ENCODE peak calls at places on chromosome 18, in six cellular contexts. N is AG20443; V is endothelial cell; C is activated CD4-positive, alpha-beta T cell treated with anti-CD3 and anti-CD28 coated beads, Interleukin-2, amount 50 U/mL, for 1 hour; I is NCI-H1436 treated with DMSO at 0.1 percent for 48 hours; A is astrocyte of the spinal cord. O is an unnamed sample.

GRCh38 chr18:36638224-36638623 is 190.6 kb downstream of the TPGS2 start:
- DNase-seq in N (no peak), V (no peak), C (no peak), I (no peak), A (no peak), O (no peak)

GRCh38 chr18:70430501-70431173 is 141.8 kb downstream of the SOCS6 start:
- DNase-seq in N (no peak), V (no peak), C (no peak), I (no peak), A (no peak), O (no peak)

GRCh38 chr18:10101293-10101701 is 187.5 kb downstream of the VAPA start:
- DNase-seq in N (peak; percentile 46), V (no peak), C (no peak), I (no peak), A (peak; percentile 46), O (peak; percentile 90)

GRCh38 chr18:25561923-25562322 is 210.0 kb upstream of the ZNF521 start:
- DNase-seq in N (peak; percentile 34), V (peak; percentile 44), C (no peak), I (no peak), A (peak; percentile 9), O (peak; percentile 45)

GRCh38 chr18:46481048-46481846 is 175.8 kb downstream of the LOXHD1 start:
- DNase-seq in N (peak; percentile 58), V (peak; percentile 79), C (peak; percentile 53), I (no peak), A (peak; percentile 34), O (peak; percentile 79)

GRCh38 chr18:55633032-55633431 is 45.0 kb upstream of the TCF4 start:
- DNase-seq in N (peak; percentile 26), V (no peak), C (no peak), I (no peak), A (peak; percentile 40), O (no peak)

GRCh38 chr18:34222025-34222395 is 2.7 kb downstream of the NOL4 start:
- DNase-seq in N (peak; percentile 11), V (peak; percentile 26), C (no peak), I (no peak), A (peak; percentile 3), O (peak; percentile 95)

GRCh38 chr18:3757361-3757760 is 307.4 kb downstream of the TGIF1 start:
- DNase-seq in N (no peak), V (no peak), C (no peak), I (no peak), A (no peak), O (no peak)

GRCh38 chr18:77766421-77766820 is 516.8 kb downstream of the GALR1 start:
- DNase-seq in N (no peak), V (no peak), C (no peak), I (no peak), A (no peak), O (no peak)

GRCh38 chr18:71012789-71013188 is 723.9 kb downstream of the SOCS6 start:
- DNase-seq in N (no peak), V (no peak), C (no peak), I (no peak), A (no peak), O (no peak)

GRCh38 chr18:49628993-49629795 is 67.3 kb downstream of the LIPG start:
- DNase-seq in N (peak; percentile 22), V (no peak), C (no peak), I (no peak), A (no peak), O (peak; percentile 68)

GRCh38 chr18:57791192-57791591 is 11.9 kb downstream of the ATP8B1 start:
- DNase-seq in N (no peak), V (no peak), C (no peak), I (no peak), A (no peak), O (no peak)

GRCh38 chr18:75860166-75860565 is 432.7 kb upstream of the SMIM21 start:
- DNase-seq in N (no peak), V (no peak), C (no peak), I (no peak), A (no peak), O (no peak)

GRCh38 chr18:5295231-5295920 is at the start of gene ZBTB14:
- DNase-seq in N (peak; percentile 90), V (peak; percentile 71), C (peak; percentile 62), I (no peak), A (peak; percentile 53), O (peak; percentile 97)

GRCh38 chr18:69817335-69817935 is 130.2 kb downstream of the CD226 start:
- DNase-seq in N (peak; percentile 47), V (no peak), C (no peak), I (no peak), A (peak; percentile 45), O (no peak)

GRCh38 chr18:62033756-62034155 is 140.9 kb upstream of the RNF152 start:
- DNase-seq in N (no peak), V (no peak), C (no peak), I (no peak), A (no peak), O (no peak)

GRCh38 chr18:33802955-33803354 is 224.9 kb downstream of the ASXL3 start:
- DNase-seq in N (no peak), V (no peak), C (no peak), I (peak; percentile 95), A (no peak), O (peak; percentile 100)

GRCh38 chr18:7576685-7577084 is 9.6 kb downstream of the PTPRM start:
- DNase-seq in N (no peak), V (no peak), C (no peak), I (no peak), A (peak; percentile 68), O (no peak)

GRCh38 chr18:58871514-58872490 is 7.1 kb downstream of the ZNF532 start:
- DNase-seq in N (no peak), V (no peak), C (no peak), I (no peak), A (no peak), O (no peak)

GRCh38 chr18:7201096-7201495 is 29.8 kb upstream of the LRRC30 start:
- DNase-seq in N (no peak), V (no peak), C (no peak), I (no peak), A (no peak), O (no peak)

GRCh38 chr18:59881728-59882685 is 17.8 kb upstream of the PMAIP1 start:
- DNase-seq in N (peak; percentile 14), V (peak; percentile 25), C (no peak), I (peak; percentile 17), A (peak; percentile 91), O (peak; percentile 94)

GRCh38 chr18:10242922-10243680 is 211.3 kb upstream of the APCDD1 start:
- DNase-seq in N (no peak), V (no peak), C (no peak), I (no peak), A (no peak), O (peak; percentile 97)

GRCh38 chr18:58136865-58137264 is 92.8 kb downstream of the NEDD4L start:
- DNase-seq in N (no peak), V (no peak), C (no peak), I (no peak), A (no peak), O (no peak)

GRCh38 chr18:11310476-11311086 is 161.2 kb upstream of the PIEZO2 start:
- DNase-seq in N (peak; percentile 60), V (peak; percentile 76), C (peak; percentile 11), I (no peak), A (peak; percentile 47), O (peak; percentile 34)

O was measured in NCI-H69.